ENCODE peak calls at places on chromosome 5, in four cellular contexts. Z, W, T and U are unnamed samples. For H3K4me1 and H3K36me3, the result is how much of the 10 kb centered on the place peaks cover.

GRCh38 chr5:28954074-28954473 is 1915.7 kb upstream of the CDH9 start:
- DNase-seq in Z (no peak), W (no peak), T (no peak), U (no peak)

GRCh38 chr5:6220346-6221088 is 157.8 kb downstream of the MED10 start:
- DNase-seq in T (peak), Z (no peak), W (no peak), U (peak)

GRCh38 chr5:37326536-37326935 is 44.4 kb downstream of the NUP155 start:
- DNase-seq in Z (no peak), T (no peak), W (no peak), U (no peak)

GRCh38 chr5:157271740-157272271 is 5.9 kb downstream of the CYFIP2 start:
- DNase-seq in W (no peak), T (no peak), Z (no peak), U (no peak)

GRCh38 chr5:63127054-63127453 is 548.4 kb downstream of the LRRC70 start:
- DNase-seq in T (no peak), W (no peak), Z (peak), U (no peak)

GRCh38 chr5:32543291-32543690 is 42.1 kb upstream of the SUB1 start:
- DNase-seq in T (no peak), Z (no peak), W (no peak), U (no peak)

GRCh38 chr5:129049116-129049515 is 45.4 kb upstream of the ISOC1 start:
- DNase-seq in T (no peak), Z (no peak), W (no peak), U (no peak)

GRCh38 chr5:140509898-140510297 is 37.6 kb upstream of the EIF4EBP3 start:
- DNase-seq in Z (no peak), W (no peak), T (no peak), U (no peak)

GRCh38 chr5:64502181-64502580 is 3.6 kb upstream of the RGS7BP start:
- DNase-seq in Z (no peak), W (no peak), T (no peak), U (peak)

GRCh38 chr5:123460296-123460729 is 37.1 kb upstream of the CEP120 start:
- DNase-seq in W (no peak), Z (peak), T (no peak), U (no peak)

GRCh38 chr5:147223951-147224791 is 10.7 kb upstream of the STK32A start:
- DNase-seq in Z (peak), T (peak), W (no peak), U (no peak)

GRCh38 chr5:87541033-87541432 is 128.3 kb upstream of the CCNH start:
- DNase-seq in T (no peak), W (peak), Z (peak), U (no peak)

GRCh38 chr5:107305999-107306398 is 364.7 kb downstream of the EFNA5 start:
- DNase-seq in T (no peak), W (no peak), Z (no peak), U (no peak)

GRCh38 chr5:115507682-115508081 is 36.9 kb downstream of the FEM1C start:
- DNase-seq in Z (peak), T (no peak), W (no peak), U (no peak)

GRCh38 chr5:25540628-25541027 is 895.9 kb upstream of the CDH10 start:
- DNase-seq in T (no peak), Z (no peak), W (no peak), U (no peak)

GRCh38 chr5:181223041-181223728 is at the start of gene TRIM41:
- DNase-seq in T (peak), Z (peak), W (peak), U (peak)

GRCh38 chr5:173780356-173781234 is 107.6 kb upstream of the CPEB4 start:
- DNase-seq in T (no peak), Z (no peak), W (no peak), U (no peak)

GRCh38 chr5:156824800-156825199 is 25.3 kb upstream of the PPP1R2B start:
- DNase-seq in Z (peak), T (peak), W (no peak), U (no peak)

GRCh38 chr5:179699640-179700298 is 1.0 kb downstream of the CANX start:
- DNase-seq in Z (peak), T (peak), W (no peak), U (no peak)

GRCh38 chr5:175692996-175693700 is 35.3 kb downstream of the HRH2 start:
- DNase-seq in W (no peak), T (no peak), Z (no peak), U (no peak)

GRCh38 chr5:40781843-40782409 is 16.2 kb downstream of the PRKAA1 start:
- DNase-seq in T (no peak), Z (peak), W (no peak), U (no peak)

GRCh38 chr5:173472164-173472563 is 143.9 kb upstream of the STC2 start:
- DNase-seq in Z (peak), T (peak), W (peak), U (peak)

GRCh38 chr5:36252722-36253340 is 11.1 kb upstream of the NADK2 start:
- DNase-seq in W (no peak), T (no peak), Z (no peak), U (no peak)

GRCh38 chr5:191949-192690 is 825 bp downstream of the LRRC14B start:
- DNase-seq in W (no peak), Z (no peak), T (no peak), U (no peak)

GRCh38 chr5:75050415-75050814 is 1.9 kb downstream of the GCNT4 start:
- DNase-seq in T (peak), W (no peak), Z (no peak), U (no peak)

GRCh38 chr5:1441166-1441865 is 3.9 kb downstream of the SLC6A3 start:
- DNase-seq in W (no peak), T (no peak), Z (no peak), U (no peak)

GRCh38 chr5:167759411-167759821 is 532.0 kb upstream of the WWC1 start:
- DNase-seq in W (no peak), T (no peak), Z (peak), U (no peak)

GRCh38 chr5:149128023-149128875 is 13.0 kb upstream of the ABLIM3 start:
- DNase-seq in W (no peak), Z (peak), T (no peak), U (no peak)

GRCh38 chr5:158807-159447 is 32.4 kb upstream of the LRRC14B start:
- DNase-seq in T (no peak), Z (no peak), W (no peak), U (no peak)

GRCh38 chr5:140346348-140347221 is at the start of gene HBEGF:
- DNase-seq in W (peak), Z (peak), T (peak), U (no peak)

GRCh38 chr5:59496524-59497134 is 396.9 kb downstream of the PDE4D start:
- DNase-seq in T (no peak), W (no peak), Z (peak), U (no peak)

GRCh38 chr5:502325-503079 is 21.7 kb downstream of the SLC9A3 start:
- DNase-seq in Z (no peak), T (no peak), W (no peak), U (no peak)

GRCh38 chr5:96788112-96788749 is 19.5 kb downstream of the ERAP1 start:
- DNase-seq in W (peak), T (no peak), Z (peak), U (no peak)

GRCh38 chr5:35861718-35862117 is 5.0 kb downstream of the IL7R start:
- DNase-seq in W (no peak), Z (peak), T (no peak), U (no peak)

GRCh38 chr5:130222638-130223037 is 318.4 kb downstream of the CHSY3 start:
- DNase-seq in T (no peak), Z (no peak), W (no peak), U (no peak)

GRCh38 chr5:124053340-124053739 is 541.4 kb downstream of the CSNK1G3 start:
- DNase-seq in W (no peak), T (no peak), Z (no peak), U (no peak)

GRCh38 chr5:139982157-139982974 is 60.7 kb downstream of the NRG2 start:
- DNase-seq in Z (peak), W (no peak), T (no peak), U (no peak)

GRCh38 chr5:29982446-29982845 is 1211.0 kb upstream of the CDH6 start:
- DNase-seq in Z (no peak), W (no peak), T (no peak), U (no peak)

GRCh38 chr5:53095931-53096525 is 13.5 kb downstream of the MOCS2 start:
- DNase-seq in W (peak), Z (peak), T (peak), U (no peak)
- H3K4me1 ChIP-seq in W (under half), Z (under half), T (under half), U (under half)

GRCh38 chr5:134148986-134149539 is 27.7 kb downstream of the SKP1 start:
- DNase-seq in W (no peak), T (peak), Z (no peak), U (no peak)
- H3K36me3 ChIP-seq in W (under half), T (half or more), Z (under half), U (half or more)

GRCh38 chr5:103258368-103258956 is at the start of gene MACIR:
- DNase-seq in Z (peak), W (peak), T (peak), U (peak)
- TF ChIP-seq POLR2A in Z (peak), W (peak), T (peak), U (no peak)

GRCh38 chr5:56696900-56697299 is 118.4 kb upstream of the MAP3K1 start:
- DNase-seq in W (peak), T (no peak), Z (peak), U (no peak)
- H3K4me1 ChIP-seq in W (under half), T (under half), Z (under half), U (under half)

GRCh38 chr5:177968661-177969211 is 27.3 kb downstream of the PROP1 start:
- DNase-seq in T (no peak), W (no peak), Z (no peak), U (peak)

GRCh38 chr5:177967221-177967887 is 28.7 kb downstream of the PROP1 start:
- DNase-seq in W (no peak), Z (no peak), T (no peak), U (peak)

GRCh38 chr5:177972613-177973012 is 23.4 kb downstream of the PROP1 start:
- DNase-seq in Z (peak), W (no peak), T (no peak), U (no peak)

DNA sequence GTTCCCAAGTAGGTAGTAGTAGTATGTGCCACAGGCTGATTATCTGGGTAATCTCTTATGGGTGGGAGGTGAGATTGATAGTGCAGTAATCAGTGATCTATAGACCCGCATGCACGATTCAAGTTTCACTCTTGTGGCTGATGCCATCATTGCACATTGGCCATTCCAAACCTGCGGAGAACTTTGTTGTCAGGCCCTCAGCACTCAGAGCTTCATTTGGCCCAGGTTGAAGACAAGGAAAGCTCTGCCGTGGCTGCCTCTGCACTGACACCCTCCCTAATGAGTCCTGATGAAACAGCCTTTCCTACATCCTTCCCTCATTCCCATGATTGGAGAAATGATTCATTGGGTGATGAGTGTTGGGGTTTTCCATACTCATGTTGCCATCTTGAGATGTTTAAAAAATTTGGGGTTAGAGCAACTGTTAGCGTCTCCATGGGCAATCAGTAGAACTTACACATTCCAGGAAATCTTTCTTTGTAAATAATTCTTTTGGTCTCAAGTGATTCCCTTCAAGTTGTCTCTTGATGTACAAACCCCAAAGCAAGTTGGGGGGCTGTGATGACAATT is 22.9 kb downstream of the PROP1 start:
- DNase-seq in W (no peak), T (no peak), Z (no peak), U (no peak)
- H3K36me3 ChIP-seq in W (under half), T (under half), Z (under half), U (under half)

GRCh38 chr5:150778103-150778516 is 447 bp upstream of the SMIM3 start:
- DNase-seq in W (no peak), T (no peak), Z (peak), U (no peak)

GRCh38 chr5:150780180-150780692 is 1.7 kb downstream of the SMIM3 start:
- DNase-seq in Z (peak), T (no peak), W (peak), U (no peak)

GRCh38 chr5:150777685-150778084 is 872 bp upstream of the SMIM3 start:
- DNase-seq in Z (no peak), W (no peak), T (no peak), U (no peak)

GRCh38 chr5:150779397-150780179 is 1.0 kb downstream of the SMIM3 start:
- DNase-seq in T (no peak), W (no peak), Z (peak), U (no peak)

GRCh38 chr5:150778517-150779396 is at the start of gene SMIM3:
- DNase-seq in Z (peak), W (peak), T (peak), U (peak)
- TF ChIP-seq POLR2A in Z (peak), W (peak), T (peak), U (peak)

DNA sequence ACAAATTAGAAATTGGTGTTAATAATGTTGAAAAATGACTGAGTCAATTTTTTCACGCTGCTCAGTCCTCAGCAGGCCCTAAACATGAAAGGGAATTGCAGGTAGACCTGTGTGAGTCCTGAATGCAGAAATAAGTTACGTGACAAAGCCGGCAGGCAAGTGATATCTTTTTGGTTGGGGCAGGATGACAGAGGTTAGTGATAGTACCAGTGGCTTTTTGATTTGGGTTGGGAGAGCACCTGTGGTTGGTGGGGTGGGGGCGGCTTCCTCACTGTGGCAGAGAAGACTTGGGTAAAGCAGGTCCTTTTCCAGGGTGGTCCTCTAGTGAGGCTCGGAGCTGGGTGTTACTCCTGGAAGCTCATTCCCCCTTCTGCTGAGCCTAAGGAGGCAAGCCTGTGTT is 164.7 kb downstream of the TMEM167A start:
- DNase-seq in T (no peak), W (no peak), Z (no peak), U (no peak)
- H3K4me1 ChIP-seq in T (under half), W (under half), Z (under half), U (under half)

GRCh38 chr5:154896562-154896919 is 38.1 kb downstream of the CNOT8 start:
- DNase-seq in T (no peak), Z (no peak), W (no peak), U (no peak)

GRCh38 chr5:154893381-154893780 is 35.0 kb downstream of the CNOT8 start:
- DNase-seq in Z (no peak), W (no peak), T (no peak), U (no peak)

GRCh38 chr5:154898210-154898609 is 39.8 kb downstream of the CNOT8 start:
- DNase-seq in W (no peak), T (no peak), Z (no peak), U (peak)

GRCh38 chr5:154895606-154896561 is 37.5 kb downstream of the CNOT8 start:
- DNase-seq in Z (no peak), T (no peak), W (no peak), U (no peak)

DNA sequence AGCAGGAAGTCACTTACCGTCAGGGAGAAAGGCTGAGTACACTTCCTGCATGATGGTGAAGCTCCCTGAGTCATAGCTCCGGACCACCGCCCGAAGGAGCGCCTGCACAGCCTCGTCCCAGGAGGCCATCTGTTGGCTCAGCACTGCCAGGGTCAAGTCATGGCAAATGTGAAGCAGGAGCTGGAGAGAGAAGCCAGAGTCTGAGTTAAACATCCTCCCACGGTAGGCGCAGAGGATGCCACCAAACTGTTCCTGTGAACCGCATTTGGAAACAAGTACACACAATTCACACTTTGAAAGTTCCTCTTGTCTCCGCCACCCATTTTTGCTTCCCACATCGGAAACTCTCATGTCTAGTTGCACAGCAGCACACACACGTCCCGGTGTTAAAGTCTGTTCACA is 33.9 kb downstream of the CNOT8 start:
- DNase-seq in W (no peak), T (no peak), Z (no peak), U (no peak)
- H3K36me3 ChIP-seq in W (under half), T (half or more), Z (under half), U (half or more)

GRCh38 chr5:159262472-159262858 is 625 bp upstream of the UBLCP1 start:
- DNase-seq in W (no peak), T (no peak), Z (peak), U (no peak)

GRCh38 chr5:159258361-159258760 is 4.7 kb upstream of the UBLCP1 start:
- DNase-seq in W (no peak), T (no peak), Z (no peak), U (no peak)

GRCh38 chr5:159263569-159263905 is 447 bp downstream of the UBLCP1 start:
- DNase-seq in Z (no peak), T (no peak), W (no peak), U (no peak)

GRCh38 chr5:159257629-159258283 is 5.3 kb upstream of the UBLCP1 start:
- DNase-seq in W (no peak), Z (no peak), T (peak), U (no peak)

DNA sequence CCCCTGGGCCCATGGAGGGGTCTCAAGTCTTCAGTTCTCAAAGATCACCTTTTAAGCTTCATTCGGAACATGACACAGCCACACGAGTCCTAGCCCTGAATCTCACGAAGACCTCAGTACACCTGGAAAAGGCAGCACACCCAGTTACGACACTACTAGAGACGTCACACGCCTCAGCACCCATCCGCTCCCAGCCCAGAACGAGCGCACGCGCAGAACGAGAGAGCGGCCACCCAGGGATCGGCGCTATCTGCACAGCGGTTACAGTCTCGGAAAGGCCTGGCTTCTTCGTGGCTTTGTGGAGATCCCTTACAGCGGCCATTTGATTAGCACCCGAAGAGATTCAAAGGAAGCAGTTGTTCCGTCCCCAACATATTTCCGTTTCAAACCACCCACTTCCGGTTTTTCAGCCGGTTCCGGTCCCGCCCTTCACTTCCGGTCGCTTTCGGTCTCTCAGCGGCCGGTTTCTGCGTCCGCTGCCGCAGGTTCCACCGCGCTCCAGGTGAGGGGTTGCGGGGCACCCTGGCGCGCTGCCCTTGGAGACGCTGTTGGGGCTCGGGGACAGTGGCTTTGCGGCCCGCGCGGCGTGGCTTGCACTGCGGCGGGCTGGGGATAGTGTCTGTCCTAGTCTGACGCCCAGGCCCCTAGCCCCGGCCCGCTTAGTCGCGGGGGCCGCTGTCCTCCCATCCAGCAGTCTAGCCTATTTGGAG is at the start of gene UBLCP1:
- DNase-seq in T (peak), W (peak), Z (peak), U (peak)
- TF ChIP-seq POLR2A in T (peak), W (peak), Z (peak), U (no peak)

DNA sequence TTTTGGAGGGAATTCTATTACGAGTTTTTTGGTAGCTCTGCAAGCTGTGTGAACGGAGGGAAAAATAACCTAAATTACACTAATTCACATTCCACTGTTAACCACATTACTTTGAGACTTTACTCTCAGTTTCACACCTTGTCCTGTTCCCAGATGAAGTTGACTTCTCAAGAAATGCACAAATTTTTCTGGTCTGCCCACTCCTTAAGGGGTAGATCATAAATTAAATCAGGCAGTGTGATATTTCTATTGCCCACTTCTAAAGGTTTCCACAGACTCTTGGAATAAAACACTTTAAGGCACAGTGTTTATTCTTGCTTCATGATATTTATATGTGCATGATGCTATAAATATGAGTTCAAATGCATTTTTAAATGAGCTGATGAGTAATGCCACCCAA is 437.5 kb upstream of the MEF2C start:
- DNase-seq in T (no peak), W (no peak), Z (no peak), U (no peak)
- H3K4me1 ChIP-seq in T (under half), W (under half), Z (under half), U (under half)